ENCODE peak calls at places on chromosomes 5 and 9, in six cellular contexts. One of them, this sample, is unnamed.

GRCh38 chr5:176744584-176744965 is 65.8 kb upstream of the UNC5A start:
- DNase-seq in stimulated activated naive B cell treated with anti-CD40 and anti-IgM and Interleukin-4, amounts not matched to agents 10 μg/mL and 1 μg/mL and 100 μg/mL, for 72 hours: no peak
- DNase-seq in Ammon's horn: no peak
- DNase-seq in head of caudate nucleus: peak
- DNase-seq in EL: no peak
- DNase-seq in stomach: no peak
- DNase-seq in this sample: no peak

GRCh38 chr5:165139730-165140129 is 1634.3 kb downstream of the MAT2B start:
- DNase-seq in stimulated activated naive B cell treated with anti-CD40 and anti-IgM and Interleukin-4, amounts not matched to agents 10 μg/mL and 1 μg/mL and 100 μg/mL, for 72 hours: no peak
- DNase-seq in Ammon's horn: no peak
- DNase-seq in head of caudate nucleus: no peak
- DNase-seq in EL: no peak
- DNase-seq in stomach: no peak
- DNase-seq in this sample: no peak

GRCh38 chr5:179303801-179304200 is 41.5 kb downstream of the ADAMTS2 start:
- DNase-seq in stimulated activated naive B cell treated with anti-CD40 and anti-IgM and Interleukin-4, amounts not matched to agents 10 μg/mL and 1 μg/mL and 100 μg/mL, for 72 hours: no peak
- DNase-seq in Ammon's horn: no peak
- DNase-seq in head of caudate nucleus: no peak
- DNase-seq in EL: no peak
- DNase-seq in stomach: no peak
- DNase-seq in this sample: no peak

GRCh38 chr5:107469064-107469463 is 201.7 kb downstream of the EFNA5 start:
- DNase-seq in stimulated activated naive B cell treated with anti-CD40 and anti-IgM and Interleukin-4, amounts not matched to agents 10 μg/mL and 1 μg/mL and 100 μg/mL, for 72 hours: no peak
- DNase-seq in Ammon's horn: no peak
- DNase-seq in head of caudate nucleus: no peak
- DNase-seq in EL: no peak
- DNase-seq in stomach: no peak
- DNase-seq in this sample: no peak

GRCh38 chr9:69122391-69123141 is 51.5 kb upstream of the TJP2 start:
- DNase-seq in stimulated activated naive B cell treated with anti-CD40 and anti-IgM and Interleukin-4, amounts not matched to agents 10 μg/mL and 1 μg/mL and 100 μg/mL, for 72 hours: no peak
- DNase-seq in Ammon's horn: no peak
- DNase-seq in head of caudate nucleus: no peak
- DNase-seq in EL: peak
- DNase-seq in stomach: peak
- DNase-seq in this sample: peak

GRCh38 chr9:27423919-27424710 is 100.0 kb upstream of the IFNK start:
- DNase-seq in stimulated activated naive B cell treated with anti-CD40 and anti-IgM and Interleukin-4, amounts not matched to agents 10 μg/mL and 1 μg/mL and 100 μg/mL, for 72 hours: no peak
- DNase-seq in Ammon's horn: no peak
- DNase-seq in head of caudate nucleus: no peak
- DNase-seq in EL: no peak
- DNase-seq in stomach: no peak
- DNase-seq in this sample: no peak

GRCh38 chr9:650362-650761 is 191.1 kb upstream of the DMRT1 start:
- DNase-seq in stimulated activated naive B cell treated with anti-CD40 and anti-IgM and Interleukin-4, amounts not matched to agents 10 μg/mL and 1 μg/mL and 100 μg/mL, for 72 hours: no peak
- DNase-seq in Ammon's horn: no peak
- DNase-seq in head of caudate nucleus: no peak
- DNase-seq in EL: peak
- DNase-seq in stomach: no peak
- DNase-seq in this sample: no peak

GRCh38 chr9:25418974-25419373 is 259.3 kb downstream of the TUSC1 start:
- DNase-seq in stimulated activated naive B cell treated with anti-CD40 and anti-IgM and Interleukin-4, amounts not matched to agents 10 μg/mL and 1 μg/mL and 100 μg/mL, for 72 hours: no peak
- DNase-seq in Ammon's horn: no peak
- DNase-seq in head of caudate nucleus: no peak
- DNase-seq in EL: peak
- DNase-seq in stomach: no peak
- DNase-seq in this sample: no peak

GRCh38 chr5:139410886-139411835 is 7.3 kb upstream of the SPATA24 start:
- DNase-seq in stimulated activated naive B cell treated with anti-CD40 and anti-IgM and Interleukin-4, amounts not matched to agents 10 μg/mL and 1 μg/mL and 100 μg/mL, for 72 hours: no peak
- DNase-seq in Ammon's horn: no peak
- DNase-seq in head of caudate nucleus: peak
- DNase-seq in EL: no peak
- DNase-seq in stomach: no peak
- DNase-seq in this sample: no peak

GRCh38 chr9:77447646-77448045 is 200.5 kb downstream of the GNA14 start:
- DNase-seq in stimulated activated naive B cell treated with anti-CD40 and anti-IgM and Interleukin-4, amounts not matched to agents 10 μg/mL and 1 μg/mL and 100 μg/mL, for 72 hours: no peak
- DNase-seq in Ammon's horn: no peak
- DNase-seq in head of caudate nucleus: no peak
- DNase-seq in EL: no peak
- DNase-seq in stomach: no peak
- DNase-seq in this sample: no peak

GRCh38 chr9:123360161-123361085 is 4.4 kb downstream of the CRB2 start:
- DNase-seq in stimulated activated naive B cell treated with anti-CD40 and anti-IgM and Interleukin-4, amounts not matched to agents 10 μg/mL and 1 μg/mL and 100 μg/mL, for 72 hours: peak
- DNase-seq in Ammon's horn: no peak
- DNase-seq in head of caudate nucleus: peak
- DNase-seq in EL: no peak
- DNase-seq in stomach: peak
- DNase-seq in this sample: peak